ENCODE peak calls at places on chromosomes 7 and 10, in eight cellular contexts. L, J, S, C, X, U, H and B are unnamed samples.

GRCh38 chr7:67551027-67551426 is 554.4 kb downstream of the TYW1 start:
- DNase-seq in L (no peak), J (no peak), S (no peak), C (no peak), X (no peak), U (no peak), H (no peak), B (no peak)

GRCh38 chr10:133039107-133039822 is 48.5 kb upstream of the ADGRA1 start:
- DNase-seq in L (no peak), J (no peak), S (no peak), C (peak), X (no peak), U (no peak), H (no peak), B (peak)

GRCh38 chr10:85175635-85176034 is 847.2 kb downstream of the CCSER2 start:
- DNase-seq in L (no peak), J (no peak), S (no peak), C (no peak), X (no peak), U (no peak), H (no peak), B (no peak)

GRCh38 chr10:132107947-132108877 is 42.5 kb downstream of the JAKMIP3 start:
- DNase-seq in L (no peak), J (no peak), S (no peak), C (no peak), X (no peak), U (no peak), H (no peak), B (no peak)

GRCh38 chr10:28242560-28243204 is 60.2 kb downstream of the MPP7 start:
- DNase-seq in L (no peak), J (no peak), S (no peak), C (no peak), X (no peak), U (no peak), H (no peak), B (no peak)

GRCh38 chr7:4163565-4164203 is 518.4 kb upstream of the FOXK1 start:
- DNase-seq in L (no peak), J (no peak), S (no peak), C (no peak), X (no peak), U (no peak), H (no peak), B (no peak)

GRCh38 chr10:74255214-74255613 is 104.2 kb downstream of the ADK start:
- DNase-seq in L (no peak), J (no peak), S (no peak), C (no peak), X (no peak), U (peak), H (no peak), B (no peak)

GRCh38 chr7:140738280-140738679 is 41.8 kb downstream of the NDUFB2 start:
- DNase-seq in L (no peak), J (no peak), S (no peak), C (peak), X (no peak), U (no peak), H (no peak), B (no peak)

GRCh38 chr7:134660961-134661376 is 14.3 kb downstream of the BPGM start:
- DNase-seq in L (no peak), J (no peak), S (peak), C (peak), X (no peak), U (no peak), H (peak), B (no peak)

GRCh38 chr10:82888809-82889455 is 1013.9 kb downstream of the NRG3 start:
- DNase-seq in L (no peak), J (no peak), S (no peak), C (no peak), X (no peak), U (no peak), H (no peak), B (no peak)

GRCh38 chr10:2674451-2674850 is 392.9 kb upstream of the PFKP start:
- DNase-seq in L (no peak), J (no peak), S (no peak), C (no peak), X (no peak), U (no peak), H (no peak), B (no peak)

GRCh38 chr7:82805527-82805960 is 357.1 kb downstream of the PCLO start:
- DNase-seq in L (peak), J (peak), S (peak), C (peak), X (no peak), U (peak), H (peak), B (peak)

GRCh38 chr7:7491044-7491443 is 44.6 kb downstream of the COL28A1 start:
- DNase-seq in L (no peak), J (no peak), S (no peak), C (peak), X (no peak), U (no peak), H (peak), B (no peak)

GRCh38 chr7:124857672-124858235 is 71.9 kb downstream of the POT1 start:
- DNase-seq in L (no peak), J (no peak), S (no peak), C (no peak), X (no peak), U (no peak), H (no peak), B (no peak)

GRCh38 chr10:97666992-97667391 is 20.0 kb downstream of the AVPI1 start:
- DNase-seq in L (no peak), J (no peak), S (no peak), C (no peak), X (no peak), U (no peak), H (no peak), B (no peak)

GRCh38 chr10:64601298-64601697 is 1080.1 kb downstream of the REEP3 start:
- DNase-seq in L (no peak), J (no peak), S (no peak), C (no peak), X (no peak), U (no peak), H (no peak), B (no peak)

GRCh38 chr10:117653170-117653515 is 110.6 kb downstream of the EMX2 start:
- DNase-seq in L (peak), J (peak), S (peak), C (peak), X (no peak), U (peak), H (peak), B (peak)

GRCh38 chr10:1166101-1166827 is 110.1 kb downstream of the WDR37 start:
- DNase-seq in L (no peak), J (no peak), S (no peak), C (no peak), X (no peak), U (no peak), H (no peak), B (no peak)

GRCh38 chr7:28865494-28866257 is 92.5 kb downstream of the TRIL start:
- DNase-seq in L (no peak), J (no peak), S (no peak), C (no peak), X (no peak), U (no peak), H (peak), B (no peak)

GRCh38 chr7:45680776-45681175 is 106.6 kb downstream of the ADCY1 start:
- DNase-seq in L (no peak), J (no peak), S (no peak), C (no peak), X (no peak), U (no peak), H (no peak), B (no peak)

GRCh38 chr7:76427635-76428034 is 2.9 kb downstream of the ZP3 start:
- DNase-seq in L (no peak), J (no peak), S (no peak), C (no peak), X (no peak), U (no peak), H (no peak), B (no peak)

GRCh38 chr10:6161913-6162312 is 40.8 kb upstream of the PFKFB3 start:
- DNase-seq in L (no peak), J (no peak), S (no peak), C (no peak), X (no peak), U (no peak), H (peak), B (no peak)

GRCh38 chr10:24703700-24704099 is 20.0 kb downstream of the ARHGAP21 start:
- DNase-seq in L (no peak), J (no peak), S (no peak), C (peak), X (no peak), U (no peak), H (peak), B (no peak)

GRCh38 chr10:112539340-112539739 is 92.3 kb downstream of the VTI1A start:
- DNase-seq in L (no peak), J (no peak), S (no peak), C (no peak), X (no peak), U (no peak), H (no peak), B (no peak)

GRCh38 chr7:132424821-132425739 is 151.2 kb downstream of the PLXNA4 start:
- DNase-seq in L (no peak), J (no peak), S (no peak), C (no peak), X (no peak), U (peak), H (no peak), B (no peak)

GRCh38 chr7:101823596-101823995 is 6.2 kb downstream of the CUX1 start:
- DNase-seq in L (no peak), J (no peak), S (no peak), C (no peak), X (no peak), U (no peak), H (no peak), B (no peak)

GRCh38 chr10:106959521-106959920 is 205.0 kb downstream of the SORCS1 start:
- DNase-seq in L (no peak), J (no peak), S (no peak), C (no peak), X (no peak), U (no peak), H (no peak), B (no peak)

GRCh38 chr10:49534670-49535381 is 4.1 kb downstream of the ERCC6 start:
- DNase-seq in L (no peak), J (no peak), S (peak), C (peak), X (no peak), U (no peak), H (peak), B (no peak)

GRCh38 chr7:70835658-70836057 is 296.3 kb upstream of the GALNT17 start:
- DNase-seq in L (no peak), J (no peak), S (no peak), C (no peak), X (no peak), U (no peak), H (no peak), B (no peak)

GRCh38 chr7:157717211-157718174 is 380.7 kb downstream of the DNAJB6 start:
- DNase-seq in L (no peak), J (no peak), S (no peak), C (no peak), X (no peak), U (no peak), H (no peak), B (no peak)

GRCh38 chr7:12111461-12112405 is 99.4 kb upstream of the TMEM106B start:
- DNase-seq in L (no peak), J (no peak), S (peak), C (peak), X (no peak), U (no peak), H (peak), B (no peak)

GRCh38 chr10:33365871-33366411 is 31.5 kb upstream of the NRP1 start:
- DNase-seq in L (peak), J (peak), S (peak), C (peak), X (no peak), U (peak), H (peak), B (peak)